ENCODE peak calls at places on chromosomes 11 and 22, in eight cellular contexts. A, O, Z, D, U, G, C and I are unnamed samples.

GRCh38 chr22:33806191-33806590 is 114.1 kb downstream of the LARGE1 start:
- DNase-seq in Z (no peak), A (peak), G (no peak), U (no peak), C (no peak), O (no peak), D (no peak), I (no peak)

GRCh38 chr11:126929186-126930085 is 71.1 kb downstream of the KIRREL3 start:
- DNase-seq in A (peak), C (no peak), D (peak), U (no peak), G (no peak), Z (no peak), O (peak), I (no peak)

GRCh38 chr11:32148824-32149223 is 58.0 kb downstream of the RCN1 start:
- DNase-seq in G (no peak), U (no peak), A (no peak), O (no peak), C (no peak), D (no peak), Z (no peak), I (no peak)

GRCh38 chr11:128448487-128448886 is 138.9 kb downstream of the ETS1 start:
- DNase-seq in C (no peak), O (no peak), A (no peak), D (no peak), U (no peak), G (no peak), Z (peak), I (no peak)

GRCh38 chr22:26892401-26893033 is 235.1 kb downstream of the MIAT start:
- DNase-seq in A (peak), U (peak), C (no peak), G (no peak), Z (no peak), O (no peak), D (peak), I (peak)

GRCh38 chr22:33923033-33923432 is 2.8 kb upstream of the LARGE1 start:
- DNase-seq in C (no peak), D (no peak), G (no peak), O (peak), A (no peak), Z (no peak), U (no peak), I (no peak)

GRCh38 chr22:42353883-42354727 is 78.1 kb downstream of the NFAM1 start:
- DNase-seq in O (peak), C (no peak), U (no peak), A (no peak), G (peak), D (no peak), Z (no peak), I (no peak)

GRCh38 chr11:60950933-60951610 is 904 bp downstream of the SLC15A3 start:
- DNase-seq in G (peak), D (no peak), C (peak), U (no peak), A (peak), Z (no peak), O (peak), I (no peak)

GRCh38 chr22:37972527-37972926 is 11.8 kb downstream of the SOX10 start:
- DNase-seq in U (no peak), D (no peak), C (no peak), Z (no peak), O (peak), A (no peak), G (no peak), I (no peak)

GRCh38 chr22:42437488-42438292 is 5.5 kb upstream of the NFAM1 start:
- DNase-seq in Z (peak), G (peak), A (peak), O (peak), U (peak), D (peak), C (peak), I (no peak)

GRCh38 chr11:6925636-6926207 is 504 bp upstream of the ZNF215 start:
- DNase-seq in O (peak), G (peak), D (no peak), A (peak), Z (peak), C (no peak), U (no peak), I (no peak)

GRCh38 chr22:30695351-30695762 is 683 bp downstream of the OSBP2 start:
- DNase-seq in Z (no peak), A (no peak), O (no peak), D (no peak), G (no peak), C (peak), U (peak), I (no peak)
- H3K4me3 ChIP-seq in Z (peak), A (peak), O (peak), D (peak), G (peak), C (peak), U (peak), I (peak)

DNA sequence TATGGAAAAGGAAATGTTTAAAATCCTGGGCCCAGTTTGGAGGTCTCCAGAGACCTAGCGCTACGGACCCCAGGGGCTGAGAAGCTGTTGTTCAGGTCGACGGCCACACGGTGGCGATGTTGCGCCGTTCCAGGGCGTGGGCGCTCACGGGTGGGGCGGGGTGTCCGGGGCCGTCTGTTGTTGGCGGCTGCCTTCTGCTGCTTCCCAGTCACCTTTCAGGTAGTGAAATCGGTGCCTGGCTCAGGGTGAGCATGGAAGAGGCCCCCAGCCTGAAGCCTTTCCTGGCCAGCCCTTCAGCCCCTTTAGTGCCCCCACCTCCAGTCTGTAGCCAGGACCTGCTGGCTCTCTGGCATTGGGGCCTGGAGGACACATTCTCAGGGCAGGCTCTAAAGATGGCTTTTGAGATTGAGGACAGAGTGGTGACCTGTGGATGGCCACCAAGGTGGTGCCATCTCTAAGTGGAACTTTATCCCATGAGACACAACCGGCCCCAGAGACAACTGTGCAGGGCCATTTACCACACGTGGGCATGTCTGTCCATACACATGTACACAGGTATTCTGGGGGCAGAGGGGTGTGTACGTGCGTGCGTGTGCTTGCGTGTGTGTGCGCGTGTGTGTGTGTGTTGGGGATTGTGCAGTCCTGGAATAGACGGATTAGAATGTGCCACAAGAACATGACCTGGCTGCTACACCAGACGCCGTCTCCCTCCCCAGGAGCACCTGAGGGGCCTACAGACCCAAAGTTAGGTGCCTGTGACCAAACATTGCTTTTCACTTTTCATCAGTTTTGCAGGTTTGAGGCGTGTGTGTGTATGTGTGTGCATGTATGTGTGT is 53.8 kb downstream of the ST14 start:
- DNase-seq in A (peak), Z (peak), D (peak), U (peak), O (peak), G (peak), C (peak), I (no peak)
- TF ChIP-seq CTCF in A (peak), Z (peak), D (peak), U (peak), O (peak), G (peak), C (peak), I (peak)

GRCh38 chr11:65607614-65608426 is 6.2 kb downstream of the MAP3K11 start:
- DNase-seq in O (no peak), C (no peak), D (no peak), Z (no peak), G (no peak), U (no peak), A (no peak), I (no peak)
- H3K4me3 ChIP-seq in O (peak), C (no peak), D (no peak), Z (peak), G (peak), U (no peak), A (peak), I (no peak)

DNA sequence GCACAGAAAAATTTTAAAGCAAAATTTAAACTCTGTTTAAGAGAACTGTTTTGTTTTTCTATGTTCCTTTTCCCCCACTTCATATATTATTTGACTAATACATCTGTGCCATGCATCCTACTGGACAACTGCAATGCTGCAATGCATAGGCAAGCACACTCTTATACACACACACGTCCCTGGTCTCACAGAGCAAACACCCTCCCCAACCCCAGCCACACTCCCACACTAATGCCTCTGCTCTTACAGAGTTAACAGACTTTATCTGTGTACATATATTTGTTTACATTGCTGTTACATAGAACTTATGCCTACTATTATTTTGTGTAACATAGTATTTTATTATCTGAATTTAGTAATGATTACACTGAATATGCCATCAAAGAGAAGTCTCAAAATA is 25.5 kb upstream of the CTSC start:
- DNase-seq in C (no peak), O (no peak), U (no peak), Z (no peak), G (no peak), D (no peak), A (peak), I (no peak)
- TF ChIP-seq CTCF in C (no peak), O (no peak), U (no peak), Z (no peak), G (no peak), D (no peak), A (no peak), I (no peak)

GRCh38 chr11:13011366-13012036 is 2.4 kb downstream of the RASSF10 start:
- DNase-seq in Z (no peak), C (no peak), O (no peak), U (no peak), G (no peak), D (no peak), A (no peak), I (no peak)
- H3K4me3 ChIP-seq in Z (no peak), C (no peak), O (peak), U (no peak), G (peak), D (no peak), A (no peak), I (no peak)